ENCODE peak calls at places on chromosome 20, in six cellular contexts. Q is CD8-positive, alpha-beta T cell; Y is activated CD8-positive, alpha-beta memory T cell treated with anti-CD3 and anti-CD28 coated beads for 1 hour; A is A172; P is transverse colon; R is effector memory CD8-positive, alpha-beta T cell. U is an unnamed sample.

GRCh38 chr20:22536956-22537756 is 47.2 kb downstream of the FOXA2 start:
- DNase-seq in R (no peak), A (no peak), Y (no peak), Q (no peak), P (no peak), U (no peak)

GRCh38 chr20:63274381-63275228 is 2.0 kb downstream of the ARFGAP1 start:
- DNase-seq in P (no peak), Q (no peak), A (no peak), R (no peak), Y (no peak), U (no peak)

GRCh38 chr20:22576273-22576672 is 8.1 kb downstream of the FOXA2 start:
- DNase-seq in P (no peak), R (no peak), A (no peak), Y (no peak), Q (no peak), U (no peak)

GRCh38 chr20:34426026-34426425 is 63.0 kb downstream of the ITCH start:
- DNase-seq in Q (no peak), R (no peak), A (no peak), Y (no peak), P (no peak), U (no peak)

GRCh38 chr20:41152108-41152757 is 14.9 kb downstream of the PLCG1 start:
- DNase-seq in R (no peak), Q (no peak), A (no peak), P (no peak), Y (no peak), U (no peak)

GRCh38 chr20:57335392-57335791 is 5.8 kb downstream of the SPO11 start:
- DNase-seq in R (no peak), Y (no peak), A (peak), Q (no peak), P (no peak), U (no peak)

GRCh38 chr20:53547664-53548239 is 45.9 kb downstream of the ZNF217 start:
- DNase-seq in A (peak), Y (no peak), Q (peak), P (peak), R (no peak), U (no peak)

GRCh38 chr20:33612001-33612400 is 50.1 kb upstream of the C20orf144 start:
- DNase-seq in Q (no peak), R (no peak), Y (no peak), P (no peak), A (no peak), U (no peak)

GRCh38 chr20:18628330-18628941 is 40.6 kb downstream of the DTD1 start:
- DNase-seq in P (peak), R (no peak), Y (no peak), Q (no peak), A (peak), U (no peak)

GRCh38 chr20:59565768-59566461 is 38.4 kb upstream of the PHACTR3 start:
- DNase-seq in Q (no peak), R (no peak), P (no peak), A (no peak), Y (no peak), U (no peak)

GRCh38 chr20:45995213-45996097 is 13.3 kb upstream of the MMP9 start:
- DNase-seq in Q (no peak), R (no peak), A (no peak), P (no peak), Y (no peak), U (no peak)

GRCh38 chr20:45283529-45284065 is 23.0 kb upstream of the RBPJL start:
- DNase-seq in R (no peak), Q (no peak), Y (no peak), P (no peak), A (peak), U (no peak)

GRCh38 chr20:4136078-4136966 is 121.0 kb upstream of the RNF24 start:
- DNase-seq in Q (no peak), P (no peak), R (no peak), A (peak), Y (no peak), U (no peak)

GRCh38 chr20:51697119-51697826 is 70.9 kb downstream of the ATP9A start:
- DNase-seq in Q (no peak), P (no peak), R (no peak), Y (no peak), A (no peak), U (no peak)

GRCh38 chr20:59074456-59074855 is 31.9 kb upstream of the PRELID3B start:
- DNase-seq in A (peak), Y (no peak), Q (no peak), P (no peak), R (no peak), U (no peak)